ENCODE peak calls at places on chromosomes 6 and 20, in four cellular contexts. K is lower lobe of right lung; V is activated CD4-positive, alpha-beta T cell treated with anti-CD3 and anti-CD28 coated beads, Interleukin-2, amount 50 U/mL, for 1 hour; G is neural progenitor cell. U is an unnamed sample.

GRCh38 chr6:132021552-132022375 is 70.6 kb upstream of the CCN2 start:
- DNase-seq in K (no peak), V (no peak), G (no peak), U (no peak)

GRCh38 chr6:93242049-93242448 is 177.3 kb downstream of the EPHA7 start:
- DNase-seq in K (no peak), V (no peak), G (peak; percentile 8), U (no peak)

GRCh38 chr20:23455641-23456040 is 3.0 kb upstream of the CST11 start:
- DNase-seq in K (no peak), V (no peak), G (no peak), U (no peak)

GRCh38 chr6:52544325-52545022 is 32.4 kb downstream of the TRAM2 start:
- DNase-seq in K (no peak), V (no peak), G (no peak), U (no peak)

GRCh38 chr20:37954205-37954604 is 51.3 kb downstream of the VSTM2L start:
- DNase-seq in K (no peak), V (no peak), G (no peak), U (no peak)

GRCh38 chr6:14288910-14289309 is 171.3 kb downstream of the CD83 start:
- DNase-seq in K (no peak), V (no peak), G (no peak), U (no peak)

GRCh38 chr20:60138263-60139127 is 180.3 kb downstream of the CDH26 start:
- DNase-seq in K (peak; percentile 73), V (peak; percentile 7), G (no peak), U (peak; percentile 67)

GRCh38 chr6:89581669-89582068 is 56.9 kb downstream of the LYRM2 start:
- DNase-seq in K (no peak), V (no peak), G (peak; percentile 46), U (no peak)

GRCh38 chr6:71529769-71530168 is 241.2 kb downstream of the OGFRL1 start:
- DNase-seq in K (no peak), V (no peak), G (no peak), U (no peak)

GRCh38 chr20:57651977-57652864 is 32.0 kb upstream of the ZBP1 start:
- DNase-seq in K (peak; percentile 41), V (no peak), G (no peak), U (peak; percentile 27)

GRCh38 chr6:157273756-157274088 is 49.6 kb downstream of the TMEM242 start:
- DNase-seq in K (peak; percentile 64), V (peak; percentile 61), G (peak; percentile 42), U (peak; percentile 66)

GRCh38 chr6:30500421-30501069 is 11.2 kb downstream of the HLA-E start:
- DNase-seq in K (no peak), V (no peak), G (no peak), U (peak; percentile 48)

U was measured in Right ventricle myocardium superior.